ENCODE peak calls at places on chromosomes 16 and 17, in four cellular contexts. J is mesendoderm, X is IMR-90, M is neuronal stem cell. T is an unnamed sample.

GRCh38 chr17:72715906-72716572 is 376.4 kb downstream of the SLC39A11 start:
- DNase-seq in M (no peak), J (peak; percentile 61), X (peak; percentile 98), T (peak; percentile 63)

GRCh38 chr17:65535777-65536572 is 25.5 kb downstream of the AXIN2 start:
- DNase-seq in X (peak; percentile 45), J (no peak), M (no peak), T (no peak)

GRCh38 chr16:53944026-53944425 is 240.1 kb downstream of the FTO start:
- DNase-seq in J (no peak), X (peak; percentile 7), M (no peak), T (no peak)

GRCh38 chr16:87319011-87319410 is 1.8 kb upstream of the C16orf95 start:
- DNase-seq in M (no peak), X (no peak), J (no peak), T (no peak)

GRCh38 chr16:69338557-69339288 is 641 bp downstream of the COG8 start:
- DNase-seq in M (no peak), X (no peak), J (no peak), T (peak; percentile 80)

GRCh38 chr16:51225902-51226301 is 74.8 kb upstream of the SALL1 start:
- DNase-seq in J (no peak), X (no peak), M (no peak), T (no peak)

GRCh38 chr16:11636172-11636721 is 32.0 kb upstream of the SNN start:
- DNase-seq in M (no peak), J (peak; percentile 93), X (no peak), T (peak; percentile 76)

GRCh38 chr17:2357931-2358434 is 20.7 kb downstream of the SGSM2 start:
- DNase-seq in X (no peak), M (no peak), J (no peak), T (no peak)

GRCh38 chr17:70613681-70614080 is 444.3 kb downstream of the KCNJ2 start:
- DNase-seq in M (no peak), X (no peak), J (no peak), T (peak; percentile 64)

GRCh38 chr17:15279011-15279477 is 13.9 kb upstream of the PMP22 start:
- DNase-seq in J (peak; percentile 34), X (peak; percentile 97), M (no peak), T (peak; percentile 18)

GRCh38 chr16:10619271-10619849 is 39.0 kb upstream of the EMP2 start:
- DNase-seq in X (no peak), J (peak; percentile 60), M (no peak), T (no peak)

GRCh38 chr17:29140631-29141483 is 39.3 kb downstream of the MYO18A start:
- DNase-seq in J (no peak), X (peak; percentile 32), M (no peak), T (no peak)

GRCh38 chr16:3577302-3577752 is at the start of gene NLRC3:
- DNase-seq in J (no peak), X (no peak), M (no peak), T (no peak)

GRCh38 chr17:58416396-58416795 is 938 bp downstream of the RNF43 start:
- DNase-seq in J (no peak), X (no peak), M (no peak), T (no peak)

GRCh38 chr17:9370464-9370863 is 205.2 kb downstream of the STX8 start:
- DNase-seq in J (no peak), X (peak; percentile 62), M (no peak), T (no peak)

GRCh38 chr17:75623386-75623785 is 9.8 kb upstream of the SMIM5 start:
- DNase-seq in X (peak; percentile 9), J (peak; percentile 37), M (no peak), T (no peak)

GRCh38 chr16:23567602-23568001 is 10.1 kb downstream of the UBFD1 start:
- DNase-seq in J (no peak), M (no peak), X (no peak), T (no peak)

GRCh38 chr17:74953129-74953687 is 17.5 kb downstream of the OTOP3 start:
- DNase-seq in M (no peak), J (no peak), X (no peak), T (no peak)

GRCh38 chr17:17183744-17184143 is 22.4 kb downstream of the PLD6 start:
- DNase-seq in M (no peak), X (no peak), J (no peak), T (no peak)

GRCh38 chr17:73293480-73293911 is 18.3 kb downstream of the CDC42EP4 start:
- DNase-seq in J (no peak), M (no peak), X (peak; percentile 91), T (peak; percentile 99)

GRCh38 chr17:75878174-75878998 is at the start of gene TRIM47:
- DNase-seq in J (peak; percentile 77), X (peak; percentile 49), M (no peak), T (peak; percentile 56)

GRCh38 chr16:13343981-13344380 is 442.6 kb downstream of the SHISA9 start:
- DNase-seq in X (no peak), J (no peak), M (no peak), T (no peak)

GRCh38 chr17:65057520-65058075 is 1.1 kb upstream of the GNA13 start:
- DNase-seq in M (no peak), J (peak; percentile 20), X (no peak), T (peak; percentile 88)

GRCh38 chr16:11201498-11202259 is 54.3 kb downstream of the SOCS1 start:
- DNase-seq in X (peak; percentile 93), J (peak; percentile 87), M (no peak), T (peak; percentile 67)

GRCh38 chr17:78873519-78874340 is 29.3 kb downstream of the CEP295NL start:
- DNase-seq in J (no peak), X (peak; percentile 79), M (no peak), T (no peak)

GRCh38 chr16:49930841-49931240 is 74.9 kb upstream of the ZNF423 start:
- DNase-seq in X (no peak), J (no peak), M (no peak), T (no peak)

GRCh38 chr17:45940826-45941225 is 46.5 kb downstream of the MAPT start:
- DNase-seq in J (no peak), M (no peak), X (no peak), T (no peak)

GRCh38 chr17:36979585-36979941 is 30.8 kb downstream of the AATF start:
- DNase-seq in J (no peak), M (no peak), X (no peak), T (no peak)

GRCh38 chr17:36980281-36980761 is 31.6 kb downstream of the AATF start:
- DNase-seq in X (peak; percentile 62), M (no peak), J (no peak), T (no peak)

GRCh38 chr17:36977568-36977967 is 28.8 kb downstream of the AATF start:
- DNase-seq in X (no peak), M (no peak), J (no peak), T (no peak)

GRCh38 chr17:36977066-36977465 is 28.3 kb downstream of the AATF start:
- DNase-seq in M (no peak), X (no peak), J (peak; percentile 1), T (peak; percentile 58)

DNA sequence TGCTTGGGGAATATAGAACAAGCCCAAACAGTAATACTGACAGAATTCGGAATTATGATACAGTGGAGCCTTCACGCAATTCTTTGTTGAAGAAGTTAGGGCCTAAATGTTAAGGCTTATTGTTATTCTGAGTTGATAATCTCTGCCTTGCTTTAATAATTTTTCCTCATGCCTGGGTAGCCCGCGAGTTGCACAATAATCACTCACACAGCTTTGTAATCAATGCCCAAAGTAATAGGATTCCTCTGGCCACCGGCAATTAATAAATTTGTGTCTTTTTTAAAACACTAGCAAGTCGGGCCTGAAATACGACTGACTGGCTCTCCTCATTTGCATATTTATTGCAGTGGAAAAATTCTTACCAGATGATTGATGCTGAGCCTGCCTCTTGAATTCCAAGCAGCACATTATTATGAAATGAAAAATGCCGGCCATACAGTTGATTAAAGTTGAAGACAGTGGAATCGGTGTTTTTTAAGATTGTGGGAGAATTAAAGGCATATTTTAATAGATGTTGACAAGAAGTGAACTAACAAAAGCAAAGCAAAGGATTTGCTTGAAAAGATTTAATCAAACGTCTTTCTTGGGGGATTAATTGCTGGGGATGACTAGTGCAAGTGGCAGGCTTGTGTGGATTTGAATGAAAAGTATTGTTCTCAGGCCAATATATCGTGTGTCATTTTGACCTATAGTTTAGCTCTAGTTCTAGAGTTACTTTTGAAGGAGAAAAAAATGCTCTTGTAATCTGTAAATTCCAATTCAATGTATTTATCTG is 30.2 kb downstream of the AATF start:
- DNase-seq in J (no peak), M (peak; percentile 9), X (no peak), T (no peak)
- H2BK120ac ChIP-seq in J (no peak overlapping the region), M (no peak overlapping the region), X (no peak overlapping the region), T (no peak overlapping the region)

DNA sequence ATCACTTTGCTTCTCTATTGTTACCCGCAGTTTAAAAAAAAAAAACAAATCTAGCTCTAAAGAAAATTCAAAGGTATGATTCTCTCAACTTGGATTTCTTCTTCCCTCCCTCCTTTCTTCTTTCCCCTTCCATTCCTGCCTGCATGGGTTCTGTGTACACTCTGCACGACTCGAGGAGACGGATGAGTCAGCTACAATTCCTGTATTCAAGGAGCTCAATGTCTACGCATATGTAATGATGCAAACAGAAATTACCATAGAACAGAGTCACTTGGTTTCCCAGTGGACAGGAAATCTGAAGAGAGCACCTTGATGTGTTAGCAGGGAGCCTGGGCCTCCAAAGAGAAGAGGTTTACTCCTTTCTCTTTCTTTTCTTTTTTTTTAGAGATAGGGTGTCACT is 92.3 kb downstream of the VPS53 start:
- DNase-seq in M (no peak), J (peak; percentile 29), X (peak; percentile 87), T (no peak)
- H2BK5ac ChIP-seq in M (no peak overlapping the region), J (no peak overlapping the region), X (no peak overlapping the region), T (no peak overlapping the region)

DNA sequence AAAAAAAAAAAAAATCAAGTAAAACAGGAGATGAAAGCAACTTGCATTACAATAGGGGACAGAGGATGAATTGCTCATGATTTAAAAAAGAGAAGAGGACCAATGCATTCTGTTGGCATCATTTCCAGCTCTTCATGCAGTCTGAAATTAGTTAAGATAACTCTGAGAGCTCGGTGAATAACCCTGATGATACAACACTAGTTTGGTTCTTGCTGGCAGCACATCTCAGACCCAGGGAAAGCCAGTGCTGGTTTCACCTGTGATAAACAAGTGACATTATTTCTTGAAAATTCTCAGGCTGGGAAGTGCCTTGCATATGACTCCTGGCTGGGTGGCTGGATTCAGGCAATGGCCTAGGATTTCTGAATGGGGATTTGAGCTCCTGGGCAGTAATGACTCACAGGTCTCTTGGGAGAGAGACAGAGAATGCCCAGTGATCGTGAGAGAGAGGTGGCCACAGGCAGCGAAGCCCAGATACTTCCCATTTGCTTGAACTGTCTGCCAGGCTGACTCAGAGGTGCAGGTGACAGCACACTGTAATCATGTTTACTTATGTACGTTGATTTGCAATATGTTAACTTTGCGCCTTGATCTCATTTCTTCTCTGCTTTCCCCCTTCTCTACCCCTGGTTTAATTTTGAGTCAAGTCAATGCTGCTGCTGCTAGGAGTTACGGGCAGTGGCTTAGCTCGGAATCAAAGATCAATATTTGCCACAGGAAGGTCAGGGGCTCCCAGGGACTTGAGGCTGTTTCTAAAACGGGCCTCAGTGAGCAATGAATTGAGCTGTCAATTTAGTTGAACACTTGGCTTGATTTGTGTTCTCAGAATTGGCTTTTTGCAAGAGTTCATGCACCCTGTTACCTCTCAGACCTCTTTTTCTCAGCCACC is 27.1 kb downstream of the ARSG start:
- DNase-seq in X (peak; percentile 65), M (no peak), J (no peak), T (peak; percentile 66)
- H2AK5ac ChIP-seq in X (no peak overlapping the region), M (no peak overlapping the region), J (no peak overlapping the region), T (peak overlapping the region; percentile 58)

GRCh38 chr17:51817955-51818354 is 340.6 kb downstream of the CA10 start:
- DNase-seq in J (no peak), M (no peak), X (no peak), T (no peak)

GRCh38 chr17:51813166-51813783 is 345.2 kb downstream of the CA10 start:
- DNase-seq in X (no peak), M (no peak), J (no peak), T (no peak)

GRCh38 chr17:51813784-51814174 is 344.7 kb downstream of the CA10 start:
- DNase-seq in M (no peak), J (no peak), X (no peak), T (no peak)

GRCh38 chr17:51815097-51815496 is 343.4 kb downstream of the CA10 start:
- DNase-seq in J (no peak), M (no peak), X (no peak), T (no peak)

GRCh38 chr17:51814521-51814920 is 344.0 kb downstream of the CA10 start:
- DNase-seq in J (no peak), X (no peak), M (no peak), T (no peak)
- H2BK120ac ChIP-seq in J (no peak overlapping the region), X (no peak overlapping the region), M (no peak overlapping the region), T (no peak overlapping the region)